ENCODE peak calls at places on chromosomes 4 and X, in nine cellular contexts. D is Calu3; G is CD8-positive, alpha-beta T cell; F is hepatocyte; P is AG10803; R is GM13977; U is HFFc6; B is lower lobe of right lung; Q is heart left ventricle. Y is an unnamed sample.

GRCh38 chr4:119237642-119238041 is 25.1 kb downstream of the USP53 start:
- DNase-seq in U (no peak), G (no peak), P (no peak), R (no peak), Q (no peak), F (no peak), D (no peak), B (no peak), Y (no peak)

GRCh38 chrX:8849462-8849861 is 48.3 kb upstream of the FAM9A start:
- DNase-seq in U (no peak), Q (no peak), R (no peak), G (no peak), F (no peak), B (no peak), D (no peak), P (no peak), Y (no peak)

GRCh38 chr4:86818845-86819244 is 30.3 kb downstream of the SLC10A6 start:
- DNase-seq in F (peak; percentile 44), P (no peak), R (no peak), G (no peak), D (no peak), B (no peak), Q (no peak), U (no peak), Y (no peak)

GRCh38 chrX:143683486-143683885 is 37.1 kb downstream of the SPANXN2 start:
- DNase-seq in G (no peak), R (no peak), F (no peak), Q (no peak), U (no peak), B (no peak), D (no peak), P (no peak), Y (no peak)

GRCh38 chr4:173835863-173836262 is 305.8 kb upstream of the HAND2 start:
- DNase-seq in D (peak; percentile 1), G (no peak), B (no peak), U (no peak), R (no peak), F (peak; percentile 51), P (peak; percentile 16), Q (peak; percentile 20), Y (no peak)

GRCh38 chrX:131577433-131577832 is 33.6 kb downstream of the OR13H1 start:
- DNase-seq in Q (no peak), B (no peak), F (no peak), P (no peak), D (no peak), R (no peak), U (no peak), G (no peak), Y (no peak)

GRCh38 chrX:110395877-110396276 is 37.2 kb downstream of the RTL9 start:
- DNase-seq in P (no peak), D (no peak), Q (no peak), B (no peak), U (no peak), G (no peak), R (no peak), F (no peak), Y (no peak)

GRCh38 chr4:173214661-173215060 is 46.0 kb downstream of the GALNT7 start:
- DNase-seq in D (no peak), B (no peak), U (no peak), F (no peak), P (peak; percentile 59), Q (no peak), G (no peak), R (no peak), Y (no peak)

GRCh38 chr4:3515646-3516045 is 16.6 kb downstream of the LRPAP1 start:
- DNase-seq in P (no peak), B (peak; percentile 44), Q (no peak), U (no peak), R (no peak), G (no peak), D (no peak), F (no peak), Y (no peak)

GRCh38 chrX:134692990-134693389 is 34.7 kb upstream of the PLAC1 start:
- DNase-seq in G (no peak), U (peak; percentile 28), Q (no peak), D (no peak), R (no peak), P (peak; percentile 67), F (no peak), B (no peak), Y (no peak)

GRCh38 chrX:57119416-57119815 is 1.9 kb downstream of the SPIN2B start:
- DNase-seq in D (no peak), F (no peak), Q (no peak), B (no peak), U (no peak), R (no peak), P (no peak), G (no peak), Y (no peak)

GRCh38 chr4:121199742-121200561 is 35.8 kb upstream of the TNIP3 start:
- DNase-seq in F (no peak), G (peak; percentile 11), B (no peak), U (no peak), P (no peak), R (peak; percentile 30), D (no peak), Q (no peak), Y (no peak)

GRCh38 chrX:99603076-99603814 is 806.8 kb downstream of the PCDH19 start:
- DNase-seq in G (no peak), D (no peak), R (no peak), P (no peak), U (no peak), B (no peak), Q (no peak), F (no peak), Y (no peak)

GRCh38 chr4:126405369-126405982 is 1090.7 kb downstream of the FAT4 start:
- DNase-seq in G (no peak), B (no peak), F (no peak), R (peak; percentile 3), D (no peak), P (peak; percentile 48), U (peak; percentile 12), Q (no peak), Y (peak; percentile 11)

GRCh38 chr4:38154681-38155588 is 194.7 kb downstream of the PTTG2 start:
- DNase-seq in R (no peak), D (peak; percentile 44), P (peak; percentile 64), Q (peak; percentile 42), F (no peak), G (no peak), U (no peak), B (peak; percentile 77), Y (no peak)

GRCh38 chr4:67744561-67745283 is 9.5 kb downstream of the GNRHR start:
- DNase-seq in D (no peak), U (peak; percentile 41), Q (no peak), R (no peak), G (no peak), F (no peak), P (peak; percentile 40), B (no peak), Y (no peak)

GRCh38 chr4:122783301-122784215 is 43.1 kb upstream of the FGF2 start:
- DNase-seq in U (peak; percentile 95), F (peak; percentile 17), R (no peak), G (no peak), P (peak; percentile 99), B (peak; percentile 55), Q (peak; percentile 72), D (peak; percentile 70), Y (no peak)

GRCh38 chrX:24428518-24428917 is 36.6 kb upstream of the PDK3 start:
- DNase-seq in D (no peak), U (no peak), F (no peak), R (no peak), G (no peak), B (no peak), Q (no peak), P (no peak), Y (no peak)

GRCh38 chr4:179595671-179596410 is 2153.6 kb upstream of the AGA start:
- DNase-seq in Q (no peak), D (no peak), B (no peak), R (no peak), G (no peak), F (no peak), P (no peak), U (no peak), Y (no peak)

GRCh38 chrX:149641832-149642231 is 10.2 kb upstream of the TMEM185A start:
- DNase-seq in B (no peak), U (no peak), R (no peak), D (no peak), P (peak; percentile 43), F (no peak), G (no peak), Q (no peak), Y (no peak)

DNA sequence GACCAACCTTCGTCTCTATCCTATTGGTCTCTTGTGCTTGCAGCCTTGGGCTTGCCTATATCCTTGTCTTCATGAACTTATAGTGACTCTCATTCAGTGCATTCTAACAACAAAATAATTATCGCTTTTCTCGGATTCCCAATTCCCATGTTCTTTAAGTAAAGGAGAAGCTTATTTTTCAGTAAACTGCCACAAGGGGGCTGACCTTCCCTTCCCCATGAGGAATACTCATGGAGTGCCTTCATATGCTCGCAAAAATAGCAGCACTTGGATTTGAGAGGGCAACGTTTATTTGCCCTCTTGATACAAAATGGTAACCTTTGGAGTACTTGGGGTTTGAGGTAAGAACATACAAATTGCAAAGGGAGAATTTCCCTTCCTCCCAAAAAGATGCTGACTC is 183.2 kb upstream of the TENT5D start:
- DNase-seq in R (no peak), B (no peak), U (no peak), G (no peak), Q (no peak), F (no peak), P (no peak), D (no peak), Y (no peak)
- TF ChIP-seq CTCF in R (no peak), B (no peak), U (no peak), G (no peak), Q (no peak), F (no peak), P (no peak), D (no peak), Y (no peak)

GRCh38 chr4:22607382-22607781 is 85.4 kb upstream of the GBA3 start:
- DNase-seq in B (no peak), R (no peak), Q (peak; percentile 12), P (peak; percentile 28), D (peak; percentile 66), F (peak; percentile 71), U (peak; percentile 28), G (peak; percentile 11), Y (no peak)
- TF ChIP-seq CTCF in B (peak; percentile 50), R (peak; percentile 14), Q (peak; percentile 34), P (peak; percentile 55), D (peak; percentile 58), F (peak; percentile 58), U (peak; percentile 66), G (peak; percentile 43), Y (peak; percentile 72)

GRCh38 chr4:185471235-185472062 is at the start of gene CCDC110:
- DNase-seq in G (peak; percentile 87), Q (peak; percentile 97), F (peak; percentile 98), U (peak; percentile 86), B (peak; percentile 91), P (peak; percentile 92), D (peak; percentile 89), R (peak; percentile 100), Y (no peak)
- TF ChIP-seq CTCF in G (peak; percentile 64), Q (peak; percentile 72), F (peak; percentile 69), U (peak; percentile 80), B (peak; percentile 71), P (peak; percentile 22), D (peak; percentile 56), R (peak; percentile 89), Y (peak; percentile 88)

DNA sequence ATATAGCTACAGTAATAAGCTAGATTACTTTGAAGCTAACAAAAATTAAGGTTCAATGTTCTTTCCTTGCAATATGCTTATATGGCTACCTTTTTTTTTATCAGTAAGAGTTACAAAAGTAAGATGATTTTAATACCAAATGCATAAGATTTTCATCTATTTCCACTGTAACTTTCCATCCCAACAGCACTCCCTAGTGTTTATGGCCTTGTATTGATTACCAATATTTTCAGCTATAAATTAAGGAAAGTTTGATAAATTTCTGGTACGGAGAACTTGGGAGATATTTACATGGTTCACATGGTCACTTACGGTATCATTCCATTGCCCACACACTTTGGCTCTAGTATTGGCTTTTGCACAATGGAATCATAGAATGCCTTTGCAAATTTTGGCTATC is 448.9 kb upstream of the PABPC4L start:
- DNase-seq in P (no peak), F (no peak), D (no peak), Q (no peak), G (no peak), B (no peak), U (no peak), R (no peak), Y (no peak)
- TF ChIP-seq CTCF in P (no peak), F (no peak), D (no peak), Q (no peak), G (no peak), B (no peak), U (peak; percentile 57), R (peak; percentile 6), Y (peak; percentile 34)

Y was measured in chondrocyte.